ENCODE peak calls at places on chromosomes 1 and 21, in nine cellular contexts. K is GM06990, G is NCI-H2081 treated with DMSO at 0.1 percent for 48 hours, E is BE2C, M is omental fat pad, H is tibial artery, P is NCI-H1105, X is endothelial cell, B is memory B cell. J is an unnamed sample.

GRCh38 chr1:214154596-214155261 is 126.2 kb upstream of the SMYD2 start:
- DNase-seq in K (no peak), G (no peak), E (no peak), M (no peak), H (no peak), P (no peak), X (no peak), B (no peak), J (no peak)

GRCh38 chr1:232486454-232487202 is 143.3 kb downstream of the SIPA1L2 start:
- DNase-seq in K (no peak), G (no peak), E (no peak), M (no peak), H (no peak), P (no peak), X (no peak), B (no peak), J (no peak)

GRCh38 chr21:23644768-23645167 is 1962.5 kb downstream of the MRPL39 start:
- DNase-seq in K (no peak), G (no peak), E (no peak), M (no peak), H (no peak), P (no peak), X (no peak), B (no peak), J (no peak)

GRCh38 chr1:205494119-205494518 is 10.3 kb upstream of the CDK18 start:
- DNase-seq in K (no peak), G (no peak), E (no peak), M (no peak), H (no peak), P (no peak), X (no peak), B (no peak), J (no peak)

GRCh38 chr1:15288173-15288926 is 41.3 kb downstream of the FHAD1 start:
- DNase-seq in K (no peak), G (no peak), E (no peak), M (no peak), H (no peak), P (no peak), X (no peak), B (no peak), J (no peak)

GRCh38 chr1:107993920-107994319 is 28.9 kb upstream of the VAV3 start:
- DNase-seq in K (no peak), G (no peak), E (no peak), M (no peak), H (no peak), P (no peak), X (no peak), B (no peak), J (no peak)

GRCh38 chr21:43361493-43362296 is 65.2 kb downstream of the SIK1 start:
- DNase-seq in K (peak), G (no peak), E (no peak), M (no peak), H (peak), P (no peak), X (no peak), B (peak), J (no peak)

GRCh38 chr1:159141584-159142518 is 29.6 kb upstream of the CADM3 start:
- DNase-seq in K (no peak), G (no peak), E (peak), M (no peak), H (no peak), P (peak), X (peak), B (no peak), J (no peak)

GRCh38 chr1:164725401-164725800 is 166.4 kb downstream of the PBX1 start:
- DNase-seq in K (no peak), G (no peak), E (no peak), M (no peak), H (no peak), P (no peak), X (no peak), B (no peak), J (no peak)

GRCh38 chr1:228058981-228059535 is 23.4 kb upstream of the ARF1 start:
- DNase-seq in K (peak), G (no peak), E (no peak), M (no peak), H (no peak), P (no peak), X (no peak), B (no peak), J (no peak)

GRCh38 chr1:207811920-207812720 is 60.3 kb downstream of the CD46 start:
- DNase-seq in K (no peak), G (no peak), E (peak), M (no peak), H (peak), P (no peak), X (peak), B (no peak), J (peak)

GRCh38 chr1:152899027-152899426 is 9.3 kb upstream of the IVL start:
- DNase-seq in K (no peak), G (no peak), E (no peak), M (no peak), H (no peak), P (no peak), X (no peak), B (no peak), J (no peak)

GRCh38 chr1:223483511-223483910 is 90.3 kb downstream of the CCDC185 start:
- DNase-seq in K (no peak), G (no peak), E (no peak), M (no peak), H (no peak), P (no peak), X (no peak), B (no peak), J (no peak)

GRCh38 chr1:211697356-211697755 is 21.9 kb upstream of the NEK2 start:
- DNase-seq in K (peak), G (no peak), E (peak), M (no peak), H (no peak), P (no peak), X (no peak), B (peak), J (no peak)

GRCh38 chr1:18751425-18751824 is 108.0 kb downstream of the TAS1R2 start:
- DNase-seq in K (no peak), G (no peak), E (no peak), M (no peak), H (no peak), P (no peak), X (no peak), B (no peak), J (no peak)

J was measured in vagina.